ENCODE peak calls at places on chromosomes 3 and 15, in six cellular contexts. T is trophoblast cell; F is CD8-positive, alpha-beta memory T cell; R is MM.1S; Q is heart right ventricle; X is upper lobe of right lung. M is an unnamed sample. For H3K27me3, the result is how much of the 10 kb centered on the place peaks cover.

GRCh38 chr15:36877796-36878744 is 222.3 kb downstream of the MEIS2 start:
- DNase-seq in R (no peak), F (no peak), Q (peak), X (no peak), T (peak), M (peak)

GRCh38 chr3:56251343-56251945 is 216.8 kb downstream of the ERC2 start:
- DNase-seq in F (no peak), Q (no peak), R (peak), T (peak), X (no peak), M (no peak)

GRCh38 chr15:52180196-52180835 is 10.9 kb downstream of the GNB5 start:
- DNase-seq in R (peak), X (no peak), T (no peak), Q (no peak), F (peak), M (no peak)

GRCh38 chr3:86989611-86990010 is 1.3 kb downstream of the VGLL3 start:
- DNase-seq in F (no peak), Q (no peak), T (peak), R (no peak), X (no peak), M (no peak)

GRCh38 chr3:39631136-39631535 is 163.7 kb downstream of the MOBP start:
- DNase-seq in F (no peak), T (no peak), R (no peak), X (no peak), Q (no peak), M (no peak)

GRCh38 chr3:27500051-27500450 is 15.9 kb upstream of the SLC4A7 start:
- DNase-seq in Q (no peak), F (no peak), X (no peak), R (no peak), T (peak), M (no peak)

GRCh38 chr15:101188517-101189340 is 63.1 kb downstream of the CHSY1 start:
- DNase-seq in X (no peak), R (no peak), T (peak), Q (no peak), F (no peak), M (peak)

GRCh38 chr3:77466562-77466961 is 426.7 kb downstream of the ROBO2 start:
- DNase-seq in Q (no peak), X (no peak), R (no peak), T (no peak), F (no peak), M (no peak)

GRCh38 chr3:147409143-147410121 is at the start of gene ZIC1:
- DNase-seq in R (no peak), T (no peak), X (no peak), Q (no peak), F (no peak), M (no peak)

GRCh38 chr3:77693147-77693546 is 653.2 kb downstream of the ROBO2 start:
- DNase-seq in Q (no peak), F (no peak), R (no peak), T (no peak), X (no peak), M (no peak)

GRCh38 chr3:189233225-189233858 is 61.6 kb downstream of the TPRG1 start:
- DNase-seq in Q (peak), T (peak), R (peak), F (peak), X (no peak), M (no peak)

GRCh38 chr3:194986208-194987043 is 284.5 kb downstream of the XXYLT1 start:
- DNase-seq in F (no peak), X (no peak), R (no peak), Q (no peak), T (peak), M (no peak)

GRCh38 chr15:42392309-42393024 is 33.2 kb downstream of the CAPN3 start:
- DNase-seq in R (no peak), F (no peak), X (no peak), Q (no peak), T (peak), M (no peak)

GRCh38 chr15:40927497-40928346 is 1.4 kb upstream of the DLL4 start:
- DNase-seq in R (peak), F (no peak), X (no peak), Q (no peak), T (no peak), M (no peak)

GRCh38 chr15:37517506-37517905 is 416.9 kb upstream of the TMCO5A start:
- DNase-seq in T (no peak), F (no peak), R (no peak), X (no peak), Q (no peak), M (no peak)

GRCh38 chr15:77295446-77295845 is 124.5 kb downstream of the PEAK1 start:
- DNase-seq in R (no peak), F (no peak), X (no peak), T (peak), Q (no peak), M (no peak)

GRCh38 chr3:66465587-66465986 is 35.2 kb downstream of the LRIG1 start:
- DNase-seq in R (no peak), Q (no peak), X (no peak), T (no peak), F (no peak), M (no peak)

GRCh38 chr3:82938821-82939328 is 1177.4 kb upstream of the GBE1 start:
- DNase-seq in X (peak), T (no peak), F (no peak), R (no peak), Q (no peak), M (no peak)

GRCh38 chr15:57873564-57874209 is 167.2 kb downstream of the POLR2M start:
- DNase-seq in T (peak), R (no peak), F (no peak), Q (no peak), X (no peak), M (no peak)

GRCh38 chr3:195209836-195210551 is 61.0 kb downstream of the XXYLT1 start:
- DNase-seq in X (peak), T (no peak), Q (peak), F (no peak), R (no peak), M (no peak)

GRCh38 chr15:85048430-85048829 is 66.8 kb downstream of the PDE8A start:
- DNase-seq in F (no peak), R (no peak), Q (no peak), X (no peak), T (peak), M (no peak)

GRCh38 chr3:53823026-53823955 is 22.9 kb downstream of the CHDH start:
- DNase-seq in Q (no peak), X (peak), R (no peak), F (no peak), T (no peak), M (no peak)

GRCh38 chr3:170734043-170734736 is 135.8 kb downstream of the RPL22L1 start:
- DNase-seq in X (no peak), T (no peak), F (no peak), R (no peak), Q (no peak), M (no peak)

GRCh38 chr3:171874251-171874679 is 31.1 kb downstream of the TMEM212 start:
- DNase-seq in T (peak), R (no peak), X (no peak), Q (no peak), F (no peak), M (no peak)

GRCh38 chr3:185318136-185318535 is 44.8 kb upstream of the MAP3K13 start:
- DNase-seq in X (no peak), Q (no peak), T (peak), F (no peak), R (no peak), M (no peak)

GRCh38 chr3:172915911-172916514 is 165.5 kb downstream of the ECT2 start:
- DNase-seq in X (no peak), T (no peak), Q (no peak), R (no peak), F (no peak), M (no peak)

GRCh38 chr3:101195951-101196713 is 124.2 kb downstream of the IMPG2 start:
- DNase-seq in Q (no peak), T (peak), F (no peak), X (no peak), R (peak), M (no peak)

GRCh38 chr15:40891810-40892448 is 2.3 kb upstream of the VPS18 start:
- DNase-seq in Q (no peak), X (no peak), R (peak), T (peak), F (no peak), M (no peak)

GRCh38 chr3:100269410-100270217 is 8.8 kb downstream of the TBC1D23 start:
- DNase-seq in T (peak), F (no peak), R (no peak), X (no peak), Q (no peak), M (no peak)

GRCh38 chr3:38645601-38646000 is 3.9 kb downstream of the SCN5A start:
- DNase-seq in T (no peak), Q (peak), F (no peak), R (no peak), X (no peak), M (no peak)

GRCh38 chr3:98518816-98519215 is 3.9 kb downstream of the CLDND1 start:
- DNase-seq in R (no peak), T (no peak), Q (no peak), X (no peak), F (no peak), M (no peak)

DNA sequence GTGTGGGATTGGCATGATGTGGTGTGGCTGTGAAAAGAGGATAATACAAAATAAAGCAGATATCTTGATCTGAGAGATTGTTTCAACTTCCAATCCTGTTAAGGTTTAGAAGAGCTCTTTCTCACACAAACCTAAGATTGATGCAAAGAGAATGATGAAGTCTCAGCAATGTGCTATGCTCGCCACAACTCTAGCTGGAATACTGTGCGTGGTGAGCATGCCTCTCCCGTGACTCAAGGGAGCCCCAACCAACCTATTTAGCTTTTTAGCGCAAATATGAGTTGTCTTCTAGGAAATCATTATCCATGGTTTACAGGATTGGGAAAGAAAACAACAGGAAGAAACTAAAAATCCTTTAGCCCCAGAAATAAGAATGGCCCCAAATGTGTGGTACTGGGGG is 28.5 kb downstream of the BTLA start:
- DNase-seq in X (no peak), Q (no peak), F (no peak), R (no peak), T (peak), M (no peak)
- H3K27me3 ChIP-seq in X (under half), Q (under half), F (under half), R (under half), T (under half), M (under half)

GRCh38 chr3:72068621-72069020 is 283.7 kb upstream of the PROK2 start:
- DNase-seq in Q (no peak), R (no peak), F (no peak), X (no peak), T (no peak), M (no peak)
- H3K27me3 ChIP-seq in Q (under half), R (under half), F (under half), X (under half), T (under half), M (under half)

GRCh38 chr3:46749129-46749528 is 31.5 kb upstream of the PRSS50 start:
- DNase-seq in Q (no peak), F (no peak), X (no peak), R (no peak), T (no peak), M (no peak)
- H3K27me3 ChIP-seq in Q (under half), F (under half), X (under half), R (under half), T (under half), M (under half)

DNA sequence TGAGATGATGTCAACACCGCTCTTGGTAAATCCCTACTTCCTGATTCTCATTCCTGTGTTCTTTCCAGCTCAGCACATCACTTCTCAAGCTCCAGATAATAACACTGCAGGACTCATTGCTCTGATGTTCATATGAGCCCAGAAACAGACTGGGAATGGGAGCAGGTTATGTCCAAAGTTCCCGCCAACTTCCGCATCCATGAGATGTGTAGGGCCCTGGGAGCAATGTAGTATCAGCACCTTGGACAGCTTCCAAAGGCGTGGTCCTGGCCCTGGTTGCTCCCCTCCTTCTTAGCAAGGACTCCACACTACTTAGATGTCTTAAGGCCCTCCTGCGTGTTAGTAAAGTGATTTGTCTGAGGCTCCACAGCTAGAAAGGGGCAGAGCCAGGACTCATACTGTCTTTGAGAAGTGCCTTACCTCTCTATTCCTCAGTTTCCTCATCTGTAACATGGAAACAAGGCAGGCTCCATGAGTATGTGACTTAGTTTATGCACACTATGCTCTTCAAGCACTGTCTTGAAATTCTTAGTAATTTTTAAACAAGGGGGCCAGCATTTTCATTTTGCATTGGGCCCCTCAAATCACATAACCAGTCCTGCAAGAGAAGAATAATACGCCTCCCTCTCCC is 27.9 kb upstream of the SLC6A1 start:
- DNase-seq in X (no peak), F (no peak), Q (no peak), R (peak), T (peak), M (no peak)
- H3K27me3 ChIP-seq in X (under half), F (under half), Q (under half), R (under half), T (under half), M (under half)

DNA sequence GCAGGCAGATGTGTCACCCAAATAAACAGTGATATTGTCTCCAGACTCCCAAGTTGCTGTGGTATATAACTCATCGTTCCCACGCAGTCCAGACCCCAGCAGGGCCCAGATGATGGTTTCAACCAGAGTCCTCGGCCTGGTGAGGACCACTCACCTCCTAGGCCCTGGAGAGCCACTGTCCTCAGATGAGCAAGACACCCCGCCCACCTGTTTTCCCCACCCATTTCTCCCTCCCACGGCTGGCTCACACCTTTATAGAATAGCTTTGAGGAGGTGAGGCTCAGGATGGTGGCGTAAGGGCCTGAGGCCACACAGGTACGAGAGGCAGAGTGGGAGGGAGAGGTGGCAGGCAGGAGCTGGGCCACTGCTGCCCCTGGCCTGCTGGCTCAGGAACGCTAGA is 7.5 kb downstream of the MESP1 start:
- DNase-seq in Q (no peak), X (no peak), R (no peak), F (no peak), T (no peak), M (no peak)
- H3K27me3 ChIP-seq in Q (under half), X (under half), R (under half), F (under half), T (under half), M (under half)

GRCh38 chr15:60004019-60004845 is at the start of gene FOXB1:
- DNase-seq in X (no peak), F (no peak), Q (no peak), R (no peak), T (peak), M (no peak)
- H3K27me3 ChIP-seq in X (half or more), F (half or more), Q (half or more), R (under half), T (half or more), M (under half)

M was measured in GM06990.